ENCODE peak calls at places on chromosome 22, in five cellular contexts. U, J, B, I and Z are unnamed samples.

GRCh38 chr22:28237092-28237491 is 318.0 kb upstream of the PITPNB start:
- DNase-seq in U (no peak), J (peak), B (no peak), I (no peak), Z (no peak)

GRCh38 chr22:30969532-30970355 is 679 bp downstream of the TUG1 start:
- DNase-seq in U (no peak), J (peak), B (no peak), I (peak), Z (no peak)

GRCh38 chr22:23397618-23398567 is 182.2 kb downstream of the IGLL1 start:
- DNase-seq in U (no peak), J (no peak), B (no peak), I (no peak), Z (no peak)

GRCh38 chr22:17942721-17943120 is 81.6 kb downstream of the MICAL3 start:
- DNase-seq in U (no peak), J (no peak), B (no peak), I (no peak), Z (no peak)

GRCh38 chr22:48665286-48666010 is 1162.2 kb downstream of the BRD1 start:
- DNase-seq in U (no peak), J (no peak), B (no peak), I (no peak), Z (no peak)

GRCh38 chr22:50173983-50174355 is 3.4 kb downstream of the PANX2 start:
- DNase-seq in U (no peak), J (no peak), B (peak), I (no peak), Z (peak)

GRCh38 chr22:49614966-49615965 is 212.4 kb downstream of the BRD1 start:
- DNase-seq in U (no peak), J (no peak), B (peak), I (no peak), Z (no peak)

GRCh38 chr22:24465566-24465965 is 29.6 kb upstream of the UPB1 start:
- DNase-seq in U (no peak), J (peak), B (no peak), I (no peak), Z (no peak)

GRCh38 chr22:35458547-35459422 is 58.8 kb downstream of the MCM5 start:
- DNase-seq in U (no peak), J (no peak), B (no peak), I (no peak), Z (no peak)

GRCh38 chr22:49777569-49778250 is 50.0 kb downstream of the BRD1 start:
- DNase-seq in U (no peak), J (no peak), B (no peak), I (no peak), Z (no peak)

GRCh38 chr22:17303840-17304779 is 65.2 kb upstream of the CECR2 start:
- DNase-seq in U (no peak), J (no peak), B (peak), I (peak), Z (peak)

GRCh38 chr22:36435516-36436415 is 45.7 kb downstream of the TXN2 start:
- DNase-seq in U (no peak), J (peak), B (peak), I (peak), Z (peak)

GRCh38 chr22:35782504-35782903 is 64.8 kb downstream of the APOL5 start:
- DNase-seq in U (no peak), J (peak), B (no peak), I (no peak), Z (no peak)

GRCh38 chr22:25362215-25362882 is 142.9 kb downstream of the CRYBB2 start:
- DNase-seq in U (no peak), J (peak), B (peak), I (peak), Z (peak)

DNA sequence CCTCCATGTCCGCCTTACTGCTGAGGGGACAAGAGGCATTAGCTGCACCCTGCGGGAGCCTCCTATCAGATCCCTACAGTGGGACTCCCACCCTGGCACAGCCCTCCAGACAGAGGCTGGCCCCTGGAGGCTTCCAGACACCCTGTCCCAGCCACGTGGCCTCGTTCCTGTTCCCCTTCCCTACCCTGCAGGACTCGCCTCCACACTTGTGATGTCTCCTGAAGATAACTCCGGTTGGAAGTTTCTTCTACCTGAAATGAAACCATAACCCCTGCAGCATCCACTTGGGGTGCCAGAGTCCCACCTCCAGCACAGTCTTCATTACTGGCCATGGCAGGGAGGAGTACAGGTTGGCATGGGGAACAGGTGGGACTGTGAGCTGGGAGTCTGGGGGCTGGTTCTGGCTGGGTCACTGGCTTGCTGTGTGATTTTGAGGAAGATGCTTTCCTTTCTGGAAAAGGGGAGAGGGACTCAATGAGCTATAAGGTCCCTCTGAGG is 4.9 kb upstream of the SH3BP1 start:
- DNase-seq in U (no peak), J (no peak), B (peak), I (peak), Z (peak)
- H3K4me3 ChIP-seq in U (peak), J (peak), B (no peak), I (no peak), Z (peak)

GRCh38 chr22:45971389-45972028 is 5.5 kb downstream of the WNT7B start:
- DNase-seq in U (no peak), J (no peak), B (no peak), I (no peak), Z (no peak)

GRCh38 chr22:45970709-45971388 is 6.1 kb downstream of the WNT7B start:
- DNase-seq in U (no peak), J (peak), B (no peak), I (no peak), Z (no peak)

GRCh38 chr22:45968751-45969413 is 8.1 kb downstream of the WNT7B start:
- DNase-seq in U (no peak), J (peak), B (no peak), I (no peak), Z (no peak)

GRCh38 chr22:45969414-45969799 is 7.6 kb downstream of the WNT7B start:
- DNase-seq in U (no peak), J (peak), B (no peak), I (no peak), Z (no peak)

DNA sequence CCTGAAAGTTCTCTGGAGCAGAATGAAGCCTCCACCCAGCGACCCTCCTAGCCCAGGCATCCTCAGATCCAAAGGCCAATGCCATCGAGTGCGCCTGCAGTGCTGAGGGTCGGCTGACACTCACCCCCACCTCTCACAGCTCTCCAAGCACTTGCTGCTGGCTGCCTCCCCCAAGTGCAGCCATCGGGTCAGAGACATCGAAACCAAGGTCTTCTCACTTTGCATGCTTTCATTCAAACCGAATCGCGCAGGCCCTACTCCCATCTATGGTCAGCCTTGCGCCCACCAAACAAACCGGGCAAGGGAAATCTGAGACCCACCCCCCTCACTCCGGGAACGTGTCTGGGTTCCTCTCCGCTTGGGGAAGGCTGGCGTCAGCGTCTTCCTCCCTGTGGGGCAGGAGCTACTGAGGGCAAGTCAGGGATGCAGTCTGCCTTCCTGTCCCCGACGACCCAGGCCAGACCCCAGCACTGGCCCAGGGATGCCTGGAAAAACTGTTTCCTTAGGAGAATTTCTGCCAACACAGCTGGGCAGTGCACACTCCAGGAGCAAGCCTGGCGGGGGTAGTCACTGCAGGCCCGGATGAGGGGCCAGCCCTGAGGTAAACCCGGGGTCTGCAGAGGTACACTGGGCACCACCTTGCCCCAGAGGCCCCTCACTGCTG is 7.0 kb downstream of the WNT7B start:
- DNase-seq in U (no peak), J (no peak), B (no peak), I (no peak), Z (no peak)
- H3K4me3 ChIP-seq in U (no peak), J (no peak), B (no peak), I (no peak), Z (no peak)

DNA sequence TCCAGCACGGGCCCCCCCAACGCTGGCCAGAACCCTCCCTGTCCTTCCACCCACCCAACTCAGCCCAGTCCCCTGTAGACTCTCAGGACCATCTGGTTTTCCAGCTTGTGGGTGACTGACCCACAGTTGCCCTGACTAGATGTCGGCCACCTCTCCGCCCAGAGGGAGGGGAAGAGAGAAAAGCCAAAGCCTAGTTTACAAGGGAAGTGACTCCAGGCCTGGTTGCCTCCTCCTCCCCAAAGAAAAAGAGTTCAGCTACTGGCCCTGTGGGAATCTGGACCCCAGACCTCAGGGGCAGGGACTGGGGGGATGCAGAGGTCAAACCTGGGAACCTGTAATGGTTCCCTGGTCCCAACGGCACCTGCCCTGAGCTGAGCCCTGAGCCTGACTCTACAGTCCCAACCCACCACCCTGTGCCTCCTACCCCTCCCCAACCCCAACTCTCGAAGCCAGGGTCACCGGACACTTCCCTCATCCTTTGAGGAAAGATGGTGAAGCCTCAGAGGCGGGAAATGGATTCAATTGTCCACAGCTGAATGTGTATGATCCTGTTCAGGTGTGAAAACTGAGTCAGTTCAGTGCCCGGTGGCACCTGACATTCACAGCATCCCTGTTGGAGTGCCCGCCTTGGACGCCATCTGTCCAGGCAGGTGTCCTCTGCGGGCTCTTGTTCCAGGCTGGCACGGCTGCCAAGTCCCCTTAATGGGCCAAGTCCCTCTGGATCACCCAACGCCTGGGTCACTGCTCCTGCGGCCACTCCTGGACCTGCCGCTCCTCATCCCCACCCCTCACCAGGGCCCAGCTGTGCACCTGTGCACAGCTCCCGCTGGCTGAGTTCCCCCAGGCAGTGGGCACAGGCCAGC is 21.0 kb upstream of the WNT7B start:
- DNase-seq in U (no peak), J (no peak), B (peak), I (no peak), Z (no peak)
- H3K4me3 ChIP-seq in U (no peak), J (no peak), B (no peak), I (no peak), Z (no peak)

DNA sequence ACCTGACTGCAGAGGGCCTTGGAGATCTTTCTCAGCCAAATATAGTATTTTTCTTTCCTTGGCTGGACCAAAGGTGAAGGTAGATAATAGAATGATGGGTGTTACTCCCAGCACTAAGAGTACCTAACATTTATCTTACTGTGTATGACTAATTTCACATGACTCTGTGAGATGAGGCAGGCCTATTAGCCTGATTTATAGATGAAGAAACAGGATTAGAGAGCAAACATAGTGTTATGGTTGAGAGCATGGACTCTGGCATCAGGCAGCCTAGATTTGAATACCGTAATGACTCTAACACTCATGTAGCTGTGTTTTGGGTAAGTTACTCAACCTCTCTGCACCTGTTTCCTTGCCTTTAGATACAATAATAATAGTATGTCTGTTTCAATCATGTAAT is 2.7 kb downstream of the ACO2 start:
- DNase-seq in U (no peak), J (no peak), B (no peak), I (no peak), Z (no peak)
- H3K4me3 ChIP-seq in U (no peak), J (no peak), B (no peak), I (no peak), Z (no peak)

GRCh38 chr22:43862074-43862881 is at the start of gene SULT4A1:
- DNase-seq in U (no peak), J (peak), B (peak), I (no peak), Z (no peak)

GRCh38 chr22:43859621-43860020 is 2.7 kb downstream of the SULT4A1 start:
- DNase-seq in U (no peak), J (no peak), B (no peak), I (no peak), Z (no peak)

GRCh38 chr22:43861529-43861928 is 784 bp downstream of the SULT4A1 start:
- DNase-seq in U (no peak), J (peak), B (peak), I (no peak), Z (no peak)

GRCh38 chr22:43860126-43860525 is 2.2 kb downstream of the SULT4A1 start:
- DNase-seq in U (no peak), J (no peak), B (peak), I (no peak), Z (no peak)

GRCh38 chr22:43860831-43861230 is 1.5 kb downstream of the SULT4A1 start:
- DNase-seq in U (no peak), J (no peak), B (peak), I (no peak), Z (no peak)
- H3K4me3 ChIP-seq in U (no peak), J (no peak), B (no peak), I (no peak), Z (no peak)

DNA sequence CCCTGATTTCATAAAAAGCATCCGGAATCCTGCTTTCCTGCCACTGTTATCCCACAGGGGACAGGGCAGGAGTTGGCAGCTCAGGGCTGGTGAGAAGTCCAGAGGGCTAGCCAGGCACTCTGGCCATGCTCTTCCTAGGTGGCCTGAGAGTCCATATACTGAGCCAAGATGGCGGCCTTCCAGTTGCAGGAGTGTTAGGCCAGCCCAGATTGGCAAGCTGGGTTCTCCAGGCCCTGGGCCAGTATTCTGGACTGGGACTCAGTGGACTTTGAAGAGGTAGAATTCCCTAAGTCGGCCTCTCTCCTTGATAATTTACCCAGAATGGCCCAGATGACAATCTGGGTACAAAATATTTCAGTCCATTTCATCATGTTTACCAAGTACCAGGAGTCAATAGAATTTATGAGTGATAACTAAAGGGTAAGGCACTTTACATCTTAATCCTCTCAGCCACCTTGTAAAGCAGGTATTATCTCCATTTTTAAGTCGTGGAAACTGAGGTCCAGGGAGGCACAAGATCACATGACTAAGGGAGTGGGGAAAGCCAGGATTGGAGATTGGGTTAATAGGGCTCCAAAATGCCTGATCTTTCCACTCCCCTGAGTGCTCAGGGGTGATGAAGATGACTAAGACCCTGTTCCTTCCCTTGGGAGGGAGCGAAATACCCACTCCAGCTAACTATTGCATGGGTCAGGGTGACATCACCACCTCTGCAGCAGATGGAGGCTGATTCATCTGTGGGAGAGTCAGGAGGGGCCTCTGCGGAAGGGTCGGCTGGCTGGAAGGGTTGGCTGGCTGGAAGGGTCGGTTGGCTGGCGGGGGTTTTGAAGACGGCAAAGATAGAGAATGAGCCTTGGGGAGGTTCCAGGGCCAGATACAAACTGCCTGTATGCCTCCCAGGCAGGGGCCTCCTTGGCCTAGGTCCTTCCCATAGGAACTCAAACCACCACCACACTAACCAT is 1.2 kb upstream of the MICALL1 start:
- DNase-seq in U (peak), J (peak), B (no peak), I (no peak), Z (no peak)
- H3K4me3 ChIP-seq in U (peak), J (peak), B (no peak), I (no peak), Z (no peak)

GRCh38 chr22:40412441-40412840 is 42.0 kb downstream of the SGSM3 start:
- DNase-seq in U (no peak), J (no peak), B (peak), I (no peak), Z (peak)
- H3K4me3 ChIP-seq in U (no peak), J (no peak), B (no peak), I (no peak), Z (no peak)

GRCh38 chr22:45010532-45010900 is 711 bp upstream of the PHF21B start:
- DNase-seq in U (no peak), J (no peak), B (no peak), I (no peak), Z (no peak)

GRCh38 chr22:45009881-45010531 is at the start of gene PHF21B:
- DNase-seq in U (no peak), J (peak), B (no peak), I (no peak), Z (peak)

GRCh38 chr22:45007247-45007945 is 2.4 kb downstream of the PHF21B start:
- DNase-seq in U (no peak), J (peak), B (no peak), I (no peak), Z (no peak)

GRCh38 chr22:45007946-45008852 is 1.6 kb downstream of the PHF21B start:
- DNase-seq in U (no peak), J (no peak), B (no peak), I (no peak), Z (no peak)

DNA sequence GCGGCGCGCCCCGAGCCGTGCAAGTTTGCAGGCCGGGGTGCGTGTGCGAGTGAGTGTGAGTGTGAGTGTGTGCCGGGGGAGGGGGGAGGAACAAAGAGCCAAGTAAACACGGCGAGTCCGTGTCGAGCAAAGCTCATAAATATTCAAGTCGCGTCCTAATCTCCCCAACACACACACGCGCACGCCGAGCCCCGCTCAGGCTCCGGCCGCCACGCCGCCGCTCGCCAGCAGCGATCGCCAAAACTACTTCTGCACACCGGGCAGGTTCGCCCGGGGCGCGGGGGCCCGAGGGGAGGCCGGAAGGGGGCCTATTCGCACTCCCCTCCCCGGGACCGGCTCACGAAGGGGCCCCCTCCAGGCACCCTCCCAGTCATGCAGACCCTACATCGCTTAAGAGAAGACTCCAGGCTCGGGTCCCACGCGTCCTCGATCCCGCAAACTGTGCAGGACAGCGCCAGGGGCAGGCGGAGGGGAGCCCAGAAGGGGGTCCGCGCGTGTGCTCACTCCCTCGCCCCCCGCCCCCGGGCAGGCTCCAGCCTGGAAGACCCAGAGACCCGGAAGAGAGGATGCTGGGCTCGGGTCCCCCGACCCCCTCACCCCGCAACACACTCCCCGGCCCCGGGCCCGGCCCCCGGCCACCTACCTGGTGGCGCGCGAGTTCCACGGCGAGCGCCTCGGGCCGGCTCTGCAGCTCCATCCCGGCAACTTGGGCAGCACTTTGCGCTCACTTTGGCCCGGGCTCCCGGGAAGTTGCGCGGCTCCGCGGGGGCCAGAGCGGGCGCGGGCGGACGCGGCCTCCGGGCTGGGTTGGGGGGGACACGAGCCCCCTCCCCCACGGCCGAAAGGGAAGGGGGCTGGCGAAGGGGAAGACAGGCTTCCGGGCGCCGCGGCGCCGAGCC is 703 bp downstream of the PHF21B start:
- DNase-seq in U (no peak), J (peak), B (no peak), I (no peak), Z (peak)
- H3K4me3 ChIP-seq in U (peak), J (no peak), B (peak), I (no peak), Z (peak)

GRCh38 chr22:45866398-45867117 is 110.4 kb downstream of the WNT7B start:
- DNase-seq in U (no peak), J (no peak), B (peak), I (no peak), Z (no peak)
- H3K4me3 ChIP-seq in U (peak), J (no peak), B (peak), I (no peak), Z (no peak)